ENCODE peak calls at places on chromosome 22, in ten cellular contexts. O is A549, S is left ventricle myocardium inferior, B is ovary, M is GM12878, A is cardiac muscle cell, F is uterus, W is fibroblast of lung, L is tibial nerve, K is A673. V is an unnamed sample. For H3K4me1, the result is how much of the 10 kb centered on the place peaks cover.

GRCh38 chr22:39729141-39729934 is 158.8 kb downstream of the CACNA1I start:
- DNase-seq in L (no peak), W (no peak), K (no peak), S (no peak), M (no peak), A (no peak), O (no peak), B (no peak), F (no peak), V (no peak)

GRCh38 chr22:31230871-31231621 is 18.9 kb downstream of the LIMK2 start:
- DNase-seq in S (no peak), L (no peak), K (peak), O (no peak), W (peak), F (no peak), A (peak), M (no peak), B (peak), V (peak)

GRCh38 chr22:30829901-30830550 is 135.4 kb downstream of the OSBP2 start:
- DNase-seq in M (no peak), L (no peak), F (no peak), W (peak), A (no peak), B (no peak), S (no peak), O (peak), K (no peak), V (no peak)

GRCh38 chr22:18970948-18971315 is 34.8 kb upstream of the PRODH start:
- DNase-seq in F (no peak), K (no peak), O (no peak), M (no peak), A (no peak), W (no peak), S (no peak), B (no peak), L (no peak), V (no peak)

GRCh38 chr22:20192972-20193760 is 42.3 kb upstream of the CCDC188 start:
- DNase-seq in B (no peak), W (no peak), L (no peak), F (no peak), M (no peak), K (no peak), S (no peak), A (no peak), O (no peak), V (no peak)

GRCh38 chr22:48905206-48905975 is 922.3 kb downstream of the BRD1 start:
- DNase-seq in B (no peak), A (no peak), O (no peak), M (no peak), L (no peak), K (no peak), F (no peak), S (no peak), W (no peak), V (no peak)

GRCh38 chr22:38657248-38657909 is 941 bp downstream of the CBY1 start:
- DNase-seq in O (peak), B (no peak), A (peak), F (no peak), L (no peak), W (peak), S (no peak), K (no peak), M (no peak), V (no peak)

GRCh38 chr22:42978453-42979103 is 36.4 kb downstream of the PACSIN2 start:
- DNase-seq in O (no peak), F (no peak), B (no peak), W (no peak), S (no peak), A (no peak), L (no peak), K (no peak), M (no peak), V (no peak)

GRCh38 chr22:48369789-48370507 is 1457.7 kb downstream of the BRD1 start:
- DNase-seq in M (no peak), W (no peak), F (no peak), K (no peak), A (no peak), L (no peak), B (no peak), O (peak), S (no peak), V (no peak)

GRCh38 chr22:17970205-17970708 is 54.1 kb downstream of the MICAL3 start:
- DNase-seq in F (no peak), M (no peak), O (no peak), L (no peak), B (no peak), S (no peak), W (peak), A (no peak), K (peak), V (no peak)

GRCh38 chr22:27377901-27378300 is 423.7 kb downstream of the MN1 start:
- DNase-seq in M (no peak), B (peak), O (no peak), F (no peak), W (no peak), K (peak), S (no peak), L (no peak), A (no peak), V (no peak)

GRCh38 chr22:37334859-37335818 is 52.8 kb downstream of the CYTH4 start:
- DNase-seq in L (no peak), A (no peak), F (no peak), B (no peak), M (no peak), K (peak), O (no peak), S (no peak), W (no peak), V (no peak)

GRCh38 chr22:45112136-45112879 is 51.4 kb upstream of the NUP50 start:
- DNase-seq in M (no peak), F (no peak), L (no peak), K (no peak), B (no peak), O (no peak), S (no peak), W (peak), A (no peak), V (no peak)

GRCh38 chr22:27534720-27535125 is 266.8 kb downstream of the MN1 start:
- DNase-seq in L (no peak), K (no peak), A (no peak), M (no peak), O (no peak), W (peak), S (no peak), F (no peak), B (no peak), V (no peak)

GRCh38 chr22:48972979-48973693 is 854.5 kb downstream of the BRD1 start:
- DNase-seq in L (no peak), B (no peak), O (no peak), S (no peak), A (no peak), M (no peak), F (no peak), K (no peak), W (no peak), V (no peak)

GRCh38 chr22:43008509-43008908 is 6.4 kb downstream of the PACSIN2 start:
- DNase-seq in S (no peak), K (no peak), A (no peak), B (no peak), L (no peak), F (no peak), W (no peak), O (no peak), M (no peak), V (no peak)

GRCh38 chr22:43654271-43654670 is 157.8 kb downstream of the EFCAB6 start:
- DNase-seq in O (no peak), F (no peak), K (no peak), A (no peak), B (no peak), M (no peak), L (no peak), W (no peak), S (no peak), V (no peak)

GRCh38 chr22:38618682-38619081 is 37.5 kb downstream of the FAM227A start:
- DNase-seq in W (no peak), K (no peak), F (no peak), M (no peak), S (no peak), O (no peak), A (no peak), L (no peak), B (no peak), V (no peak)

GRCh38 chr22:18110194-18110943 is at the start of gene TUBA8:
- DNase-seq in O (no peak), M (no peak), L (no peak), W (peak), A (peak), K (peak), F (peak), S (peak), B (peak), V (peak)

GRCh38 chr22:33126881-33127280 is 68.7 kb upstream of the SYN3 start:
- DNase-seq in S (no peak), O (no peak), M (no peak), A (peak), L (no peak), B (no peak), F (no peak), K (peak), W (no peak), V (no peak)

GRCh38 chr22:20015971-20016733 is 471 bp downstream of the ARVCF start:
- DNase-seq in A (peak), O (no peak), B (peak), W (no peak), K (no peak), F (no peak), S (no peak), M (no peak), L (no peak), V (no peak)

GRCh38 chr22:37425369-37425768 is 1.9 kb downstream of the ELFN2 start:
- DNase-seq in F (no peak), B (no peak), M (no peak), W (no peak), S (no peak), L (no peak), K (no peak), O (no peak), A (no peak), V (no peak)

GRCh38 chr22:42939941-42940653 is 74.9 kb downstream of the PACSIN2 start:
- DNase-seq in K (peak), B (no peak), W (peak), O (peak), A (no peak), F (no peak), L (no peak), S (no peak), M (no peak), V (peak)

DNA sequence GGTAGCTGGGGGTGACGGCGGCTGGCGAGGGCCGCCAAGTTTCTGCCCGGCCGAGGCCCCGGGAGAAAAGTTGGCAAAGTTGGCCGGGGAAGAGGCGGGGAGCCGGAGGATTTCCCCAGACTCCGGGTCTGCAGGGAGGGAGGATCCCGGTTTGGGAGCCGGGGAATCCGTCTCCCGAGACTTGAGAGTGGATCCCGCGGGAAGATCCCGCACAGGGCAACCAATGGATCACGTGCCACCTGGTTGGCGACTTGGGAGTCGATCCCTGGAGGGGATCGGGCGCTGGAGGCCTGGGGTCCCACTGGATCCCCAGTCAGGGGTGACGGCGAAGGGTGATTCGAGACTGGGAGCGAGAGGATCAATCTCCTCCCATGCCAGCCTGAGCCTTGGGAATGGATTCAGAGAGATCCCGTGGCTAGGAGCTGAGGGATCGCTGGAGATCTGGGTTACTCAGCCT is 349 bp downstream of the KIAA1671 start:
- DNase-seq in B (peak), M (no peak), F (no peak), L (no peak), A (no peak), S (peak), W (peak), K (peak), O (peak), V (no peak)
- TF ChIP-seq CTCF in B (no peak), M (no peak), F (no peak), L (no peak), A (no peak), S (no peak), W (no peak), K (no peak), O (no peak), V (no peak)

GRCh38 chr22:23137905-23138520 is 3.8 kb downstream of the RSPH14 start:
- DNase-seq in W (no peak), F (no peak), A (no peak), O (no peak), L (no peak), M (peak), K (no peak), B (no peak), S (no peak), V (no peak)

GRCh38 chr22:23142546-23143105 is 836 bp upstream of the RSPH14 start:
- DNase-seq in F (no peak), W (no peak), O (no peak), M (no peak), B (no peak), K (no peak), S (no peak), L (no peak), A (no peak), V (no peak)

GRCh38 chr22:23140385-23140784 is 1.4 kb downstream of the RSPH14 start:
- DNase-seq in S (no peak), M (no peak), F (no peak), L (no peak), A (no peak), K (no peak), O (no peak), B (no peak), W (no peak), V (no peak)

GRCh38 chr22:23137468-23137867 is 4.3 kb downstream of the RSPH14 start:
- DNase-seq in W (no peak), S (no peak), O (no peak), M (no peak), B (no peak), K (no peak), L (no peak), A (no peak), F (no peak), V (no peak)

GRCh38 chr22:23138584-23139469 is 3.0 kb downstream of the RSPH14 start:
- DNase-seq in W (no peak), A (no peak), L (no peak), S (no peak), K (no peak), M (no peak), O (no peak), B (no peak), F (no peak), V (no peak)
- H3K4me1 ChIP-seq in W (under half), A (under half), L (under half), S (under half), K (under half), M (half or more), O (under half), B (under half), F (under half), V (under half)

GRCh38 chr22:46609175-46609690 is 11.0 kb upstream of the GRAMD4 start:
- DNase-seq in O (no peak), M (no peak), L (no peak), A (no peak), S (no peak), F (no peak), W (no peak), K (no peak), B (no peak), V (no peak)

GRCh38 chr22:46609724-46610161 is 10.4 kb upstream of the GRAMD4 start:
- DNase-seq in A (no peak), L (no peak), S (no peak), F (no peak), K (no peak), W (no peak), B (no peak), M (no peak), O (no peak), V (no peak)

GRCh38 chr22:46605117-46605516 is 15.1 kb upstream of the GRAMD4 start:
- DNase-seq in L (no peak), K (no peak), M (no peak), A (no peak), W (no peak), O (no peak), S (no peak), F (no peak), B (no peak), V (no peak)

GRCh38 chr22:46606886-46607285 is 13.3 kb upstream of the GRAMD4 start:
- DNase-seq in M (no peak), O (no peak), F (no peak), B (no peak), S (no peak), W (no peak), A (no peak), L (no peak), K (no peak), V (no peak)

GRCh38 chr22:46607483-46608114 is 12.6 kb upstream of the GRAMD4 start:
- DNase-seq in L (no peak), K (no peak), B (no peak), O (no peak), S (no peak), F (no peak), M (no peak), W (no peak), A (no peak), V (no peak)
- H3K4me3 ChIP-seq in L (no peak), K (no peak), B (no peak), O (no peak), S (no peak), F (no peak), M (no peak), W (no peak), A (no peak), V (no peak)

GRCh38 chr22:50530280-50530856 is 556 bp upstream of the TYMP start:
- DNase-seq in W (peak), L (peak), B (peak), A (no peak), O (peak), M (no peak), F (peak), S (peak), K (no peak), V (no peak)
- TF ChIP-seq CTCF in W (no peak), L (no peak), B (no peak), A (no peak), O (no peak), M (no peak), F (no peak), S (no peak), K (no peak), V (no peak)

GRCh38 chr22:28915969-28916368 is 32.6 kb downstream of the ZNRF3 start:
- DNase-seq in F (no peak), O (no peak), M (no peak), L (no peak), A (no peak), W (no peak), S (no peak), K (no peak), B (no peak), V (no peak)
- H3K4me1 ChIP-seq in F (under half), O (half or more), M (under half), L (under half), A (half or more), W (under half), S (under half), K (under half), B (under half), V (under half)

DNA sequence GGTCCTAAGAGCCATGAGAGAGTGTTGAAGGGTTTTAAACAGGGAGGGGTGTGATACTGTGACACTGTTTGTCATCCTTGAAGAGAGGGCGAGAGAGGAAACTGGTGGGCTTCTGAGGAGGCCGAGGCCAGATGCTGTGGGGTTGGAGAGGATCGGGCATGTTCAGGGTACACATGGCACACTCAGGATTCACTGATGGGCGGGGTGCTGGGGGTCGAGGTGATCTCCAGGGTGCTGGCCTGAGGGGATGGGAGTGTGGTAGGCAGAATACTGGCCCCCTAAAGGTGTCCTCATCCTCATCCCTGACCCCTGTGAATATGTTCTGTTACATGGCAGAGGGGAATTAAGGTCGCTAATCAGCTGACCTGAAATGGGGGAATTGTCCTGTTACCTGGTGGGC is 7.3 kb downstream of the TBC1D22A start:
- DNase-seq in W (no peak), A (no peak), B (no peak), O (no peak), M (no peak), F (no peak), S (no peak), L (no peak), K (no peak), V (no peak)
- H3K4me3 ChIP-seq in W (no peak), A (no peak), B (no peak), O (no peak), M (peak), F (no peak), S (no peak), L (no peak), K (no peak), V (peak)

DNA sequence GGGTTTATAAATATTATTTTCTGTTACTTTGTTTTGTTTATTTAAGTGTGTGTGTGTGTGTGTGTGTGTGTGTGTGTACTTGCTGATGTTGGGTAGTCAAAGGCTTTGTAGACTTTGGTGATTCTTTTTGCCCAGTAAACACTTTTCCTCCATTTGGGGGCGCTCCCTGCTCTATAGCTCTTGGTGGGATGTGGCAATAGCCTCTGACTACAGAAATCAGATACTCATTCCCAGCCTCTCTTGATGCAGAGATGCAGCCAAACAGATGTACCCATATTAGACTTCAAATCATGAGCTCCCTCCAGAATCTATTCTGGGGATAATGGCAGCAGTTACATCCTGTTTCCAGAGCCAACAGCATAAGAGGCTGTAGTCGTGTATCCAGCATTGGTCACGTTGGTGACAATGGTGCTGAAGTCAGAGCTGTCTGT is 33.4 kb upstream of the APOL5 start:
- DNase-seq in M (no peak), W (peak), L (no peak), B (peak), S (no peak), K (peak), A (peak), O (no peak), F (no peak), V (peak)
- TF ChIP-seq CTCF in M (peak), W (peak), L (no peak), B (no peak), S (peak), K (peak), A (peak), O (no peak), F (no peak), V (no peak)

DNA sequence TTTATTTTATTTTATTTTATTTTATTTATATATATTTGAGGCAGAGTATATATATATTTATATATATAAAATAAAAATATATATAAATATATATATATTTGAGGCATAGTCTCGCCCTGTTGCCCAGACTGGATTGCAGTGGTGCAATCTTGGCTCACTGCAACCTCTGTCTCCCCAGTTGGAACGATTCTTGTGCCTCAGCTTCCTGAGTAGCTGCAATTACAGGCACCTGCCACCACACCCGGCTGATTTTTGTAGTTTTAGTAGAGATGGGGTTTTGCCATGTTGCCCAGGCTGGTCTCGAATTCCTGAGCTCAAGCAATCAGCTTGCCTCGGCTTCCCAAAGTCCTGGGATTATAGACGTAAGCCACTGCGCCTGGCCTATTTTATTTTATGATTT is 31.4 kb downstream of the ACO2 start:
- DNase-seq in A (no peak), K (no peak), B (no peak), F (no peak), S (no peak), O (no peak), M (no peak), L (no peak), W (no peak), V (no peak)
- H3K4me1 ChIP-seq in A (under half), K (under half), B (under half), F (under half), S (half or more), O (under half), M (under half), L (under half), W (under half), V (half or more)

V was measured in gastrocnemius medialis.